ENCODE peak calls at places on chromosomes 3 and 15, in ten cellular contexts. I is AG09309, U is mammary epithelial cell, M is neural progenitor cell, A is transverse colon, P is right lobe of liver, J is IMR-90, Y is H9, O is SK-N-SH, C is activated B cell treated with CpG ODN at 0.5 μM for 24 hours. F is an unnamed sample.

GRCh38 chr15:73856458-73857192 is 16.7 kb upstream of the TBC1D21 start:
- DNase-seq in I (no peak), U (no peak), M (no peak), A (no peak), P (peak; percentile 41), J (no peak), Y (peak; percentile 31), O (peak; percentile 27), C (no peak), F (no peak)

GRCh38 chr3:39447637-39448483 is 19.6 kb upstream of the MOBP start:
- DNase-seq in I (peak; percentile 58), U (peak; percentile 79), M (peak; percentile 93), A (peak; percentile 77), P (peak; percentile 71), J (peak; percentile 82), Y (peak; percentile 82), O (peak; percentile 78), C (no peak), F (no peak)

GRCh38 chr3:175335229-175335628 is 476.1 kb downstream of the NAALADL2 start:
- DNase-seq in I (peak; percentile 28), U (no peak), M (no peak), A (no peak), P (no peak), J (peak; percentile 51), Y (no peak), O (no peak), C (no peak), F (no peak)

GRCh38 chr3:149934524-149934923 is 36.2 kb downstream of the PFN2 start:
- DNase-seq in I (peak; percentile 57), U (peak; percentile 39), M (no peak), A (no peak), P (no peak), J (peak; percentile 85), Y (no peak), O (no peak), C (no peak), F (no peak)

GRCh38 chr3:112647122-112647521 is 6.2 kb upstream of the CCDC80 start:
- DNase-seq in I (peak; percentile 78), U (peak; percentile 64), M (peak; percentile 52), A (no peak), P (no peak), J (peak; percentile 85), Y (peak; percentile 43), O (no peak), C (no peak), F (no peak)

GRCh38 chr3:150070271-150070670 is 99.6 kb upstream of the PFN2 start:
- DNase-seq in I (no peak), U (no peak), M (no peak), A (no peak), P (no peak), J (no peak), Y (no peak), O (no peak), C (no peak), F (no peak)

GRCh38 chr3:121724130-121724529 is 25.4 kb downstream of the GOLGB1 start:
- DNase-seq in I (no peak), U (no peak), M (no peak), A (no peak), P (no peak), J (no peak), Y (no peak), O (no peak), C (no peak), F (no peak)

GRCh38 chr3:20729185-20729584 is 543.2 kb upstream of the SGO1 start:
- DNase-seq in I (no peak), U (no peak), M (no peak), A (no peak), P (no peak), J (no peak), Y (no peak), O (no peak), C (no peak), F (no peak)

GRCh38 chr3:124686028-124686670 is 44.1 kb upstream of the UMPS start:
- DNase-seq in I (no peak), U (peak; percentile 76), M (no peak), A (no peak), P (no peak), J (peak; percentile 22), Y (no peak), O (no peak), C (no peak), F (no peak)

GRCh38 chr15:99120050-99120777 is 15.3 kb downstream of the SYNM start:
- DNase-seq in I (no peak), U (no peak), M (no peak), A (no peak), P (no peak), J (no peak), Y (no peak), O (no peak), C (no peak), F (peak; percentile 57)

GRCh38 chr3:45604596-45604995 is 10.0 kb downstream of the LIMD1 start:
- DNase-seq in I (no peak), U (no peak), M (no peak), A (no peak), P (no peak), J (no peak), Y (no peak), O (no peak), C (no peak), F (no peak)

GRCh38 chr3:45605569-45605968 is 11.0 kb downstream of the LIMD1 start:
- DNase-seq in I (no peak), U (no peak), M (no peak), A (no peak), P (no peak), J (no peak), Y (no peak), O (no peak), C (no peak), F (no peak)

GRCh38 chr3:45604999-45605398 is 10.4 kb downstream of the LIMD1 start:
- DNase-seq in I (no peak), U (no peak), M (no peak), A (no peak), P (peak; percentile 87), J (no peak), Y (no peak), O (no peak), C (no peak), F (no peak)

GRCh38 chr3:45603226-45603625 is 8.7 kb downstream of the LIMD1 start:
- DNase-seq in I (no peak), U (no peak), M (no peak), A (no peak), P (no peak), J (no peak), Y (no peak), O (peak; percentile 32), C (no peak), F (no peak)

GRCh38 chr3:45604066-45604465 is 9.5 kb downstream of the LIMD1 start:
- DNase-seq in I (no peak), U (no peak), M (no peak), A (no peak), P (no peak), J (no peak), Y (no peak), O (no peak), C (no peak), F (no peak)
- TF ChIP-seq CTCF in I (no peak), U (no peak), M (no peak), A (no peak), P (no peak), J (no peak), Y (no peak), O (no peak), C (no peak), F (no peak)

GRCh38 chr3:52535411-52536111 is 844 bp upstream of the UQCC5 start:
- DNase-seq in I (no peak), U (no peak), M (no peak), A (no peak), P (no peak), J (no peak), Y (no peak), O (no peak), C (no peak), F (no peak)

GRCh38 chr3:52537726-52538421 is 1.5 kb downstream of the UQCC5 start:
- DNase-seq in I (no peak), U (no peak), M (no peak), A (no peak), P (no peak), J (no peak), Y (no peak), O (no peak), C (no peak), F (no peak)

GRCh38 chr3:52536369-52537164 is at the start of gene UQCC5:
- DNase-seq in I (peak; percentile 90), U (peak; percentile 99), M (peak; percentile 100), A (peak; percentile 98), P (peak; percentile 98), J (peak; percentile 98), Y (peak; percentile 99), O (peak; percentile 94), C (peak; percentile 92), F (peak; percentile 100)

GRCh38 chr3:52536112-52536368 is 365 bp upstream of the UQCC5 start:
- DNase-seq in I (no peak), U (no peak), M (no peak), A (no peak), P (no peak), J (no peak), Y (no peak), O (no peak), C (no peak), F (no peak)

GRCh38 chr3:52537165-52537635 is 795 bp downstream of the UQCC5 start:
- DNase-seq in I (no peak), U (no peak), M (no peak), A (no peak), P (no peak), J (no peak), Y (no peak), O (no peak), C (no peak), F (no peak)
- TF ChIP-seq CTCF in I (no peak), U (no peak), M (no peak), A (no peak), P (no peak), J (no peak), Y (no peak), O (no peak), C (no peak), F (no peak)

GRCh38 chr3:42306499-42306898 is 40.5 kb upstream of the CCK start:
- DNase-seq in I (no peak), U (no peak), M (no peak), A (no peak), P (no peak), J (no peak), Y (no peak), O (no peak), C (no peak), F (no peak)
- TF ChIP-seq CTCF in I (no peak), U (no peak), M (no peak), A (no peak), P (no peak), J (no peak), Y (no peak), O (no peak), C (no peak), F (no peak)

DNA sequence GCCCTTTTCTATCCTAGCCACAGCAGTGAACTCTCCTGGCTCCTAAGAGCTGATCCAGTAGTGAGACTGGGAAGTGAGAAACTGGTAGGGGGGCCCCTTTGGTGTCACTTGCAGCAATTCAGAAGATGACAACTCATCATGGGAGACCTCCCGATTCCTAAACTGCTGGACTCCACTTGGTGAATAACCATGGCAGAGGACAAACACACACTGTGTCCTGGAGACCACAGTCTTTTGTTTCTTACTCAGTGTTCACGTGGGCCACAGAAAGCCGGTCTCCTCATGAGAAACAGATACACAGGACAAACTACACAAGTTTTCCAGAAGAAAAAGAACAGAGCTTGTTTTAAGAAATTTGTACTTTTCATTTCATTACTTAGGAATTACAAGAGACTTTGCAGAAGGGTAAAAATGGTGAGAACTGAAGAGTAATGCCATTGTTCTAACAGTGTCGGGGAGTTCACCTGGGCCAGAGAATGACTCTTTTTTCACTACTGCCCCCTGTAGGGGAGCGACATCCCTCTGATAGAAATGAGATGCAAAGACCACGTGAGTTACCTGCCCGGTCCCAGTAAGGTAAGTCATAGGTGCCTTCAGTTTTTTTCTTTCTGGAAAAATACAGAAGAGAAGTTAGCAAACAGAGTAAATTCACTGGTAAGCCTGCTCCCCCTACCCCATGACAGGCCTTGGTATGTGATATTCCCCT is 38.1 kb downstream of the ST3GAL6 start:
- DNase-seq in I (no peak), U (no peak), M (no peak), A (no peak), P (no peak), J (no peak), Y (no peak), O (no peak), C (no peak), F (no peak)
- TF ChIP-seq CTCF in I (peak; percentile 11), U (peak; percentile 10), M (peak; percentile 28), A (no peak), P (peak; percentile 5), J (peak; percentile 3), Y (peak; percentile 58), O (peak; percentile 44), C (no peak), F (peak; percentile 42)

F was measured in chondrocyte.